ENCODE peak calls at places on chromosome 1, in five cellular contexts. One of them, this sample, is unnamed.

GRCh38 chr1:64212023-64212422 is 8.6 kb downstream of the UBE2U start:
- DNase-seq in CD4-positive, alpha-beta T cell: no peak
- DNase-seq in NCI-H345: no peak
- DNase-seq in H1: no peak
- DNase-seq in EL: peak
- DNase-seq in this sample: peak

GRCh38 chr1:24796524-24796923 is 51.3 kb downstream of the CLIC4 start:
- DNase-seq in CD4-positive, alpha-beta T cell: no peak
- DNase-seq in H1: no peak
- DNase-seq in NCI-H345: no peak
- DNase-seq in EL: no peak
- DNase-seq in this sample: no peak

GRCh38 chr1:65224681-65225091 is 76.7 kb downstream of the AK4 start:
- DNase-seq in H1: no peak
- DNase-seq in CD4-positive, alpha-beta T cell: no peak
- DNase-seq in EL: no peak
- DNase-seq in NCI-H345: no peak
- DNase-seq in this sample: no peak

GRCh38 chr1:24905979-24906720 is 23.9 kb downstream of the RUNX3 start:
- DNase-seq in EL: no peak
- DNase-seq in NCI-H345: no peak
- DNase-seq in CD4-positive, alpha-beta T cell: no peak
- DNase-seq in H1: peak
- DNase-seq in this sample: no peak

GRCh38 chr1:225896937-225897549 is 8.1 kb upstream of the LEFTY1 start:
- DNase-seq in CD4-positive, alpha-beta T cell: peak
- DNase-seq in H1: no peak
- DNase-seq in NCI-H345: no peak
- DNase-seq in EL: no peak
- DNase-seq in this sample: peak

GRCh38 chr1:60762176-60762575 is 320.2 kb upstream of the NFIA start:
- DNase-seq in H1: no peak
- DNase-seq in EL: peak
- DNase-seq in NCI-H345: no peak
- DNase-seq in CD4-positive, alpha-beta T cell: no peak
- DNase-seq in this sample: no peak

GRCh38 chr1:212606734-212607205 is 1.8 kb upstream of the ATF3 start:
- DNase-seq in NCI-H345: peak
- DNase-seq in CD4-positive, alpha-beta T cell: peak
- DNase-seq in EL: no peak
- DNase-seq in H1: no peak
- DNase-seq in this sample: peak

GRCh38 chr1:112889052-112889451 is 66.9 kb downstream of the SLC16A1 start:
- DNase-seq in CD4-positive, alpha-beta T cell: no peak
- DNase-seq in EL: no peak
- DNase-seq in H1: no peak
- DNase-seq in NCI-H345: no peak
- DNase-seq in this sample: no peak

GRCh38 chr1:235998812-235999211 is 66.1 kb downstream of the NID1 start:
- DNase-seq in H1: no peak
- DNase-seq in CD4-positive, alpha-beta T cell: peak
- DNase-seq in NCI-H345: no peak
- DNase-seq in EL: peak
- DNase-seq in this sample: peak

GRCh38 chr1:47230692-47231313 is 1.2 kb downstream of the TAL1 start:
- DNase-seq in EL: no peak
- DNase-seq in H1: peak
- DNase-seq in CD4-positive, alpha-beta T cell: no peak
- DNase-seq in NCI-H345: no peak
- DNase-seq in this sample: no peak

GRCh38 chr1:4805987-4806386 is 151.6 kb downstream of the AJAP1 start:
- DNase-seq in H1: no peak
- DNase-seq in CD4-positive, alpha-beta T cell: no peak
- DNase-seq in NCI-H345: no peak
- DNase-seq in EL: no peak
- DNase-seq in this sample: no peak

GRCh38 chr1:54516249-54516920 is 31.6 kb upstream of the ACOT11 start:
- DNase-seq in EL: no peak
- DNase-seq in H1: no peak
- DNase-seq in CD4-positive, alpha-beta T cell: no peak
- DNase-seq in NCI-H345: no peak
- DNase-seq in this sample: peak

GRCh38 chr1:46804926-46805325 is 6.1 kb downstream of the CYP4B1 start:
- DNase-seq in CD4-positive, alpha-beta T cell: no peak
- DNase-seq in H1: no peak
- DNase-seq in EL: no peak
- DNase-seq in NCI-H345: no peak
- DNase-seq in this sample: no peak